ENCODE peak calls at places on chromosomes 11 and 22, in seven cellular contexts. One of them, this sample, is unnamed.
A peak's percentile ranks its signal among the peaks of the same experiment; 100 is the strongest.

GRCh38 chr11:61555051-61555969 is 25.6 kb downstream of the SYT7 start:
- DNase-seq in SK-N-SH: peak; percentile 90
- DNase-seq in PC-9: no peak
- DNase-seq in fibroblast of the aortic adventitia: no peak
- DNase-seq in prostate gland: peak; percentile 85
- DNase-seq in fibroblast of lung: no peak
- DNase-seq in bronchial epithelial cell: no peak
- DNase-seq in this sample: no peak

GRCh38 chr22:29031236-29031982 is 30.2 kb downstream of the C22orf31 start:
- DNase-seq in fibroblast of lung: peak; percentile 95
- DNase-seq in prostate gland: peak; percentile 39
- DNase-seq in fibroblast of the aortic adventitia: peak; percentile 90
- DNase-seq in bronchial epithelial cell: peak; percentile 70
- DNase-seq in SK-N-SH: peak; percentile 70
- DNase-seq in PC-9: peak; percentile 60
- DNase-seq in this sample: peak; percentile 92

GRCh38 chr11:118321386-118322082 is 17.0 kb downstream of the CD3E start:
- DNase-seq in fibroblast of lung: no peak
- DNase-seq in bronchial epithelial cell: peak; percentile 14
- DNase-seq in prostate gland: no peak
- DNase-seq in PC-9: peak; percentile 59
- DNase-seq in fibroblast of the aortic adventitia: no peak
- DNase-seq in SK-N-SH: no peak
- DNase-seq in this sample: no peak

GRCh38 chr22:49966716-49967332 is 6.3 kb downstream of the PIM3 start:
- DNase-seq in bronchial epithelial cell: no peak
- DNase-seq in fibroblast of the aortic adventitia: peak; percentile 30
- DNase-seq in fibroblast of lung: peak; percentile 67
- DNase-seq in PC-9: no peak
- DNase-seq in prostate gland: no peak
- DNase-seq in SK-N-SH: peak; percentile 51
- DNase-seq in this sample: no peak

GRCh38 chr11:292211-293121 is 3.5 kb downstream of the PGGHG start:
- DNase-seq in prostate gland: no peak
- DNase-seq in SK-N-SH: no peak
- DNase-seq in bronchial epithelial cell: no peak
- DNase-seq in PC-9: no peak
- DNase-seq in fibroblast of the aortic adventitia: no peak
- DNase-seq in fibroblast of lung: no peak
- DNase-seq in this sample: no peak

GRCh38 chr11:70099578-70100282 is 21.6 kb downstream of the ANO1 start:
- DNase-seq in SK-N-SH: no peak
- DNase-seq in fibroblast of the aortic adventitia: peak; percentile 4
- DNase-seq in bronchial epithelial cell: no peak
- DNase-seq in prostate gland: no peak
- DNase-seq in fibroblast of lung: no peak
- DNase-seq in PC-9: no peak
- DNase-seq in this sample: no peak

GRCh38 chr22:32206774-32207758 is 2.2 kb upstream of the RFPL2 start:
- DNase-seq in bronchial epithelial cell: peak; percentile 38
- DNase-seq in SK-N-SH: peak; percentile 32
- DNase-seq in prostate gland: peak; percentile 60
- DNase-seq in PC-9: peak; percentile 25
- DNase-seq in fibroblast of the aortic adventitia: peak; percentile 4
- DNase-seq in fibroblast of lung: no peak
- DNase-seq in this sample: peak; percentile 20

GRCh38 chr11:106482920-106483761 is 405.7 kb downstream of the AASDHPPT start:
- DNase-seq in SK-N-SH: no peak
- DNase-seq in prostate gland: no peak
- DNase-seq in bronchial epithelial cell: peak; percentile 75
- DNase-seq in fibroblast of the aortic adventitia: peak; percentile 57
- DNase-seq in fibroblast of lung: peak; percentile 89
- DNase-seq in PC-9: no peak
- DNase-seq in this sample: peak; percentile 69

GRCh38 chr11:27524155-27524554 is 17.6 kb upstream of the LIN7C start:
- DNase-seq in prostate gland: no peak
- DNase-seq in PC-9: peak; percentile 1
- DNase-seq in bronchial epithelial cell: peak; percentile 71
- DNase-seq in fibroblast of the aortic adventitia: peak; percentile 30
- DNase-seq in fibroblast of lung: peak; percentile 27
- DNase-seq in SK-N-SH: peak; percentile 6
- DNase-seq in this sample: peak; percentile 38

GRCh38 chr11:126915430-126915829 is 85.1 kb downstream of the KIRREL3 start:
- DNase-seq in fibroblast of the aortic adventitia: no peak
- DNase-seq in PC-9: no peak
- DNase-seq in SK-N-SH: no peak
- DNase-seq in fibroblast of lung: no peak
- DNase-seq in prostate gland: no peak
- DNase-seq in bronchial epithelial cell: no peak
- DNase-seq in this sample: no peak

GRCh38 chr11:37532271-37532670 is 934.2 kb upstream of the RAG2 start:
- DNase-seq in fibroblast of the aortic adventitia: no peak
- DNase-seq in bronchial epithelial cell: no peak
- DNase-seq in SK-N-SH: no peak
- DNase-seq in prostate gland: no peak
- DNase-seq in PC-9: no peak
- DNase-seq in fibroblast of lung: no peak
- DNase-seq in this sample: no peak

GRCh38 chr11:62665630-62666258 is 632 bp downstream of the CSKMT start:
- DNase-seq in PC-9: peak; percentile 42
- DNase-seq in prostate gland: peak; percentile 16
- DNase-seq in SK-N-SH: peak; percentile 62
- DNase-seq in bronchial epithelial cell: no peak
- DNase-seq in fibroblast of the aortic adventitia: peak; percentile 74
- DNase-seq in fibroblast of lung: peak; percentile 70
- DNase-seq in this sample: peak; percentile 75

GRCh38 chr11:57283231-57283990 is 41.3 kb downstream of the TNKS1BP1 start:
- DNase-seq in fibroblast of lung: no peak
- DNase-seq in prostate gland: no peak
- DNase-seq in bronchial epithelial cell: no peak
- DNase-seq in PC-9: no peak
- DNase-seq in SK-N-SH: no peak
- DNase-seq in fibroblast of the aortic adventitia: no peak
- DNase-seq in this sample: no peak

GRCh38 chr11:118001494-118001971 is 15.3 kb downstream of the IL10RA start:
- DNase-seq in SK-N-SH: no peak
- DNase-seq in fibroblast of lung: no peak
- DNase-seq in PC-9: no peak
- DNase-seq in bronchial epithelial cell: no peak
- DNase-seq in fibroblast of the aortic adventitia: no peak
- DNase-seq in prostate gland: no peak
- DNase-seq in this sample: no peak

GRCh38 chr11:100484948-100485347 is 202.1 kb upstream of the ARHGAP42 start:
- DNase-seq in PC-9: no peak
- DNase-seq in bronchial epithelial cell: peak; percentile 81
- DNase-seq in fibroblast of the aortic adventitia: no peak
- DNase-seq in SK-N-SH: no peak
- DNase-seq in prostate gland: no peak
- DNase-seq in fibroblast of lung: no peak
- DNase-seq in this sample: no peak
- H3K4me3 ChIP-seq in PC-9: no peak overlapping the region
- H3K4me3 ChIP-seq in bronchial epithelial cell: no peak overlapping the region
- H3K4me3 ChIP-seq in fibroblast of the aortic adventitia: no peak overlapping the region
- H3K4me3 ChIP-seq in SK-N-SH: no peak overlapping the region
- H3K4me3 ChIP-seq in prostate gland: no peak overlapping the region
- H3K4me3 ChIP-seq in fibroblast of lung: no peak overlapping the region
- H3K4me3 ChIP-seq in this sample: no peak overlapping the region

GRCh38 chr22:21447694-21448402 is 19.3 kb upstream of the TMEM191C start:
- DNase-seq in PC-9: no peak
- DNase-seq in fibroblast of lung: no peak
- DNase-seq in bronchial epithelial cell: no peak
- DNase-seq in fibroblast of the aortic adventitia: no peak
- DNase-seq in SK-N-SH: peak; percentile 58
- DNase-seq in prostate gland: peak; percentile 2
- DNase-seq in this sample: no peak
- TF ChIP-seq CTCF in PC-9: no peak
- TF ChIP-seq CTCF in fibroblast of lung: no peak
- TF ChIP-seq CTCF in bronchial epithelial cell: peak; percentile 20
- TF ChIP-seq CTCF in fibroblast of the aortic adventitia: no peak
- TF ChIP-seq CTCF in SK-N-SH: peak; percentile 38
- TF ChIP-seq CTCF in prostate gland: no peak
- TF ChIP-seq CTCF in this sample: peak; percentile 7

DNA sequence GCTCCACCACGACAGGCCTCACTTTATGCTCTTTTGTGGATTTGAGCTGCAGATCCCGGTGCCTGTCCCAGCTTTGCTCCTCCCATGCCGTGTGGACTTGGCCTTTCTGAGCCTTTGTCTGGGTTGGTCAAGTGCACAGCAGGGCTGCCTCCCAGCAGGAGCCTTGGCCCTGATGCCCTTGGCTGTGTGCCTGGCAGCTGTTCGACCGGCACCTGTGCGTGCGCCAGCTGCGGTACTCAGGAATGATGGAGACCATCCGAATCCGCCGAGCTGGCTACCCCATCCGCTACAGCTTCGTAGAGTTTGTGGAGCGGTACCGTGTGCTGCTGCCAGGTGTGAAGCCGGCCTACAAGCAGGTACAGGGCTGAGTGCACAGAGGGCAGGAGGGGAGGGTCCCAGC is 46.5 kb downstream of the MYO7A start:
- DNase-seq in fibroblast of lung: no peak
- DNase-seq in PC-9: no peak
- DNase-seq in prostate gland: no peak
- DNase-seq in SK-N-SH: no peak
- DNase-seq in bronchial epithelial cell: no peak
- DNase-seq in fibroblast of the aortic adventitia: no peak
- DNase-seq in this sample: no peak
- H3K4me3 ChIP-seq in fibroblast of lung: no peak overlapping the region
- H3K4me3 ChIP-seq in PC-9: no peak overlapping the region
- H3K4me3 ChIP-seq in prostate gland: no peak overlapping the region
- H3K4me3 ChIP-seq in SK-N-SH: no peak overlapping the region
- H3K4me3 ChIP-seq in bronchial epithelial cell: no peak overlapping the region
- H3K4me3 ChIP-seq in fibroblast of the aortic adventitia: no peak overlapping the region
- H3K4me3 ChIP-seq in this sample: no peak overlapping the region

GRCh38 chr11:2885676-2886081 is at the start of gene CDKN1C:
- DNase-seq in SK-N-SH: peak; percentile 98
- DNase-seq in fibroblast of the aortic adventitia: peak; percentile 81
- DNase-seq in bronchial epithelial cell: no peak
- DNase-seq in prostate gland: peak; percentile 89
- DNase-seq in fibroblast of lung: peak; percentile 89
- DNase-seq in PC-9: peak; percentile 71
- DNase-seq in this sample: peak; percentile 68

GRCh38 chr11:2883717-2884423 is 1.7 kb downstream of the CDKN1C start:
- DNase-seq in PC-9: no peak
- DNase-seq in fibroblast of the aortic adventitia: peak; percentile 17
- DNase-seq in fibroblast of lung: peak; percentile 47
- DNase-seq in prostate gland: no peak
- DNase-seq in bronchial epithelial cell: no peak
- DNase-seq in SK-N-SH: peak; percentile 73
- DNase-seq in this sample: no peak

GRCh38 chr11:2884424-2884815 is 1.2 kb downstream of the CDKN1C start:
- DNase-seq in prostate gland: no peak
- DNase-seq in fibroblast of the aortic adventitia: peak; percentile 27
- DNase-seq in PC-9: peak; percentile 43
- DNase-seq in fibroblast of lung: peak; percentile 45
- DNase-seq in SK-N-SH: peak; percentile 79
- DNase-seq in bronchial epithelial cell: no peak
- DNase-seq in this sample: no peak

GRCh38 chr11:2886191-2886894 is 768 bp upstream of the CDKN1C start:
- DNase-seq in fibroblast of the aortic adventitia: peak; percentile 13
- DNase-seq in fibroblast of lung: peak; percentile 42
- DNase-seq in bronchial epithelial cell: no peak
- DNase-seq in SK-N-SH: no peak
- DNase-seq in prostate gland: no peak
- DNase-seq in PC-9: no peak
- DNase-seq in this sample: peak; percentile 48

DNA sequence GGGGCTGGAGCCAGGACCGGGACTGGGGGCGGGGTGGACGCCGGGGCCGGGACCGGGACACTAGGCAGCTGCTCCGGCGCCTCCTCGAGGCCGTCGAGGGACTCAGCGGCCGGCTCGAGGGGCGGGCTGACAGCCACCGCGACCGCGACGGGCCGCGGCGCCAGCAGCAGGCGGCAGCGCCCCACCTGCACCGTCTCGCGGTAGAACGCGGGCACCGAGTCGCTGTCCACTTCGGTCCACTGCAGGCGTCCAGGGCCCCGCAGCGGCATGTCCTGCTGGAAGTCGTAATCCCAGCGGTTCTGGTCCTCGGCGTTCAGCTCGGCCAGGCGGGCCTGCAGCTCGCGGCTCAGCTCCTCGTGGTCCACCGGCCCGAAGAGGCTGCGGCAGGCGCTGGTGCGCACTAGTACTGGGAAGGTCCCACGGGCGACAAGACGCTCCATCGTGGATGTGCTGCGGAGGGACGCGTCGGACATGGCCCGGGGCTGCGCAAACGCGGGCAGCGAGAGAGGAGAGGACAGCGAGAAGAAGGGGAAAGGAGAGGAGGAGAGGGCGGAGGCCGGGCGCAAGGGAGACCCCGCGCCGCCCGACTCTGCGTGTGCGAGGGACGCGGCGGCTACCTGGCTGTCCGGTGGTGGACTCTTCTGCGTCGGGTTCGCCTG is 429 bp downstream of the CDKN1C start:
- DNase-seq in prostate gland: peak; percentile 58
- DNase-seq in SK-N-SH: peak; percentile 87
- DNase-seq in PC-9: peak; percentile 60
- DNase-seq in fibroblast of the aortic adventitia: peak; percentile 36
- DNase-seq in fibroblast of lung: peak; percentile 61
- DNase-seq in bronchial epithelial cell: no peak
- DNase-seq in this sample: peak; percentile 25
- TF ChIP-seq CTCF in prostate gland: peak; percentile 58
- TF ChIP-seq CTCF in SK-N-SH: peak; percentile 9
- TF ChIP-seq CTCF in PC-9: no peak
- TF ChIP-seq CTCF in fibroblast of the aortic adventitia: peak; percentile 19
- TF ChIP-seq CTCF in fibroblast of lung: peak; percentile 33
- TF ChIP-seq CTCF in bronchial epithelial cell: peak; percentile 29
- TF ChIP-seq CTCF in this sample: no peak

DNA sequence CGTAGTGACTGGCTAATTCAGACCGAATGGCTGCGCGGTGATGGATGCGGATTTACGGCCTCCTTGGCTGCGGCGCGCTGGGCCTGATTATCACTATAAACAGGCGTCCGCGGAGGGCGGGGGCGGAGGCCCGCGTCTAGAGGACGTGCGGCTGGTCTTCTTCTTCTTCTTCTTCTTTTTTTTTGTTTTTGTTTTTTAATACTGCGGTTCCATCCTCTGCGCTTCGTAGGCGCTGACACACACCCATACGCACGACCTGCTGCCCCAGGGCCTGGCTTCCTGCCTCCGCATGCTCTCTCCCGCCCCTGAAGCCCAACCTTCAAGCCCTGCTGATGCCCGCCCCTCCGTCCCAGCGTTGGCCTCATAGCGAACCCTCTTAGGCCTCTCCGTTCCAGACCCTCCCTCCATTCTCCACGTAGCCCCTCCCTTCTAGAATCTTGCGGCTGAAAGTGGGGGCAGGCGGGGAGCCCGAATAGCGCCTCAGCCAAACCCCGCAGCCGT is 2.7 kb upstream of the SLC6A5 start:
- DNase-seq in fibroblast of lung: no peak
- DNase-seq in SK-N-SH: no peak
- DNase-seq in bronchial epithelial cell: peak; percentile 63
- DNase-seq in prostate gland: no peak
- DNase-seq in fibroblast of the aortic adventitia: no peak
- DNase-seq in PC-9: no peak
- DNase-seq in this sample: no peak
- H3K4me3 ChIP-seq in fibroblast of lung: no peak overlapping the region
- H3K4me3 ChIP-seq in SK-N-SH: no peak overlapping the region
- H3K4me3 ChIP-seq in bronchial epithelial cell: peak overlapping the region; percentile 21
- H3K4me3 ChIP-seq in prostate gland: no peak overlapping the region
- H3K4me3 ChIP-seq in fibroblast of the aortic adventitia: no peak overlapping the region
- H3K4me3 ChIP-seq in PC-9: no peak overlapping the region
- H3K4me3 ChIP-seq in this sample: no peak overlapping the region